ENCODE peak calls at places on chromosomes 4 and X, in six cellular contexts. H is uterus, Q is left lung, D is ovary, I is mucosa of descending colon, B is breast epithelium. A is an unnamed sample. For H3K4me1, the result is how much of the 10 kb centered on the place peaks cover.

GRCh38 chrX:100449696-100450606 is 39.9 kb upstream of the PCDH19 start:
- DNase-seq in H (peak), Q (no peak), D (no peak), I (peak), B (no peak), A (no peak)

GRCh38 chr4:114178392-114178791 is 198.9 kb upstream of the ARSJ start:
- DNase-seq in H (no peak), Q (no peak), D (no peak), I (no peak), B (no peak), A (no peak)

GRCh38 chr4:158710814-158711213 is 12.4 kb downstream of the PPID start:
- DNase-seq in H (no peak), Q (no peak), D (no peak), I (no peak), B (no peak), A (no peak)

GRCh38 chr4:61312526-61312925 is 112.4 kb downstream of the ADGRL3 start:
- DNase-seq in H (no peak), Q (no peak), D (no peak), I (no peak), B (no peak), A (no peak)

GRCh38 chr4:21801661-21802355 is 146.8 kb downstream of the KCNIP4 start:
- DNase-seq in H (no peak), Q (no peak), D (no peak), I (no peak), B (no peak), A (no peak)

GRCh38 chr4:1209821-1210220 is 37.4 kb upstream of the SPON2 start:
- DNase-seq in H (peak), Q (peak), D (peak), I (no peak), B (no peak), A (no peak)

GRCh38 chrX:49041683-49042529 is 1.3 kb downstream of the TFE3 start:
- DNase-seq in H (no peak), Q (no peak), D (no peak), I (peak), B (no peak), A (no peak)

GRCh38 chr4:148926861-148927260 is 484.6 kb upstream of the NR3C2 start:
- DNase-seq in H (no peak), Q (peak), D (no peak), I (peak), B (no peak), A (no peak)

GRCh38 chrX:136065044-136065671 is 79.9 kb downstream of the SLC9A6 start:
- DNase-seq in H (peak), Q (no peak), D (no peak), I (peak), B (no peak), A (no peak)

GRCh38 chr4:118173956-118174355 is 139.7 kb downstream of the NDST3 start:
- DNase-seq in H (no peak), Q (no peak), D (no peak), I (no peak), B (no peak), A (no peak)

GRCh38 chr4:65502151-65502691 is 168.1 kb downstream of the EPHA5 start:
- DNase-seq in H (no peak), Q (no peak), D (no peak), I (no peak), B (no peak), A (no peak)

GRCh38 chrX:45743081-45743533 is 542.4 kb upstream of the DIPK2B start:
- DNase-seq in H (no peak), Q (no peak), D (no peak), I (no peak), B (no peak), A (no peak)

GRCh38 chrX:38437093-38437492 is 84.7 kb downstream of the OTC start:
- DNase-seq in H (no peak), Q (no peak), D (no peak), I (no peak), B (no peak), A (no peak)

GRCh38 chr4:159787901-159788300 is 685.0 kb downstream of the RAPGEF2 start:
- DNase-seq in H (no peak), Q (no peak), D (no peak), I (no peak), B (no peak), A (no peak)

GRCh38 chr4:1533501-1534064 is 127.3 kb upstream of the NKX1-1 start:
- DNase-seq in H (no peak), Q (peak), D (no peak), I (no peak), B (no peak), A (no peak)

GRCh38 chrX:49704692-49705404 is 9.1 kb upstream of the PAGE1 start:
- DNase-seq in H (no peak), Q (no peak), D (no peak), I (no peak), B (no peak), A (no peak)

GRCh38 chr4:12445711-12446110 is 1017.0 kb upstream of the HS3ST1 start:
- DNase-seq in H (no peak), Q (no peak), D (no peak), I (no peak), B (no peak), A (no peak)

GRCh38 chrX:283115-283845 is 2.1 kb downstream of the PLCXD1 start:
- DNase-seq in H (peak), Q (peak), D (peak), I (peak), B (peak), A (peak)

GRCh38 chr4:172865531-172866127 is 303.0 kb upstream of the GALNT7 start:
- DNase-seq in H (no peak), Q (no peak), D (no peak), I (no peak), B (no peak), A (no peak)
- TF ChIP-seq CTCF in H (no peak), Q (no peak), D (no peak), I (no peak), B (no peak), A (no peak)

GRCh38 chrX:148600131-148600530 is 99.7 kb downstream of the AFF2 start:
- DNase-seq in H (no peak), Q (no peak), D (no peak), I (no peak), B (no peak), A (no peak)

GRCh38 chrX:148600581-148600980 is 100.2 kb downstream of the AFF2 start:
- DNase-seq in H (no peak), Q (no peak), D (no peak), I (no peak), B (no peak), A (no peak)

GRCh38 chrX:148593987-148594386 is 93.6 kb downstream of the AFF2 start:
- DNase-seq in H (no peak), Q (no peak), D (no peak), I (no peak), B (no peak), A (no peak)

GRCh38 chrX:148601034-148601433 is 100.6 kb downstream of the AFF2 start:
- DNase-seq in H (no peak), Q (no peak), D (no peak), I (no peak), B (no peak), A (no peak)

GRCh38 chrX:148599404-148599803 is 99.0 kb downstream of the AFF2 start:
- DNase-seq in H (no peak), Q (no peak), D (no peak), I (no peak), B (no peak), A (no peak)
- H3K4me1 ChIP-seq in H (under half), Q (under half), D (under half), I (under half), B (under half), A (under half)

DNA sequence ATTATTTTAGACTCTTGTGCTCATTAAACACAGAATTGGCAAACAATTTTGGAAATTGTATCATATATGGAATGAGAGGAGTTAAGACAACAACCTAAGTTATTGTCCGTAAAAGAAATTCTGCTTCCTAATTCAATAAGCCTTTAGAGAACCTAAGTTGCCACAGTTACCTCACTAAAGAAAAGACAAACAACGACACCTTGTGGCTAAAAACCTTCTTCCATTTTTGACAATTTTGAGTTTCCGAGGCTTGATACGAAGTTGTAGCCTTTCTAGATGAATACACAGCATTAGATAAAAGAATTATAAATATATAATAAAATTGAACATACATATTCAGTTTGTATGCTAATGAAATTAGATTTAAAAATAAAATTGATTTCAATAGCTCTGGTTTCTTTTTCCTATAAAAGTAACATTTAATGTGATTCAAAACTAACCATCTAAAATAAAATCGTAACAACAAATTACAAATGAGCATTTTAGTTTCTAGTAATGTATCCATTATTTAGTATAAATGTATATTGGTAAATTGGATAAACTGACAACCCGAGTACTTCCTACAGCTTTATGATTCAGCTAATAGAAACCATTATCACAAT is 275.1 kb downstream of the GPM6A start:
- DNase-seq in H (no peak), Q (no peak), D (no peak), I (no peak), B (no peak), A (no peak)
- TF ChIP-seq CTCF in H (peak), Q (no peak), D (no peak), I (no peak), B (peak), A (no peak)

GRCh38 chrX:71541546-71542022 is 8.7 kb downstream of the OGT start:
- DNase-seq in H (no peak), Q (no peak), D (no peak), I (no peak), B (no peak), A (no peak)
- H3K4me1 ChIP-seq in H (under half), Q (half or more), D (under half), I (under half), B (under half), A (under half)

GRCh38 chr4:16516796-16517413 is 290.6 kb upstream of the TAPT1 start:
- DNase-seq in H (peak), Q (no peak), D (peak), I (peak), B (no peak), A (peak)
- TF ChIP-seq CTCF in H (peak), Q (no peak), D (no peak), I (no peak), B (no peak), A (peak)

A was measured in prostate gland.